ENCODE peak calls at places on chromosomes 5 and 9, in six cellular contexts. A is frontal cortex, N is NCI-H460, B is AG08396, J is AG04450, I is GM19239. C is an unnamed sample.

GRCh38 chr5:127409923-127410675 is 107.3 kb upstream of the PRRC1 start:
- DNase-seq in A (no peak), N (no peak), B (no peak), J (no peak), I (no peak), C (no peak)

GRCh38 chr5:167479796-167480195 is 811.6 kb upstream of the WWC1 start:
- DNase-seq in A (no peak), N (no peak), B (no peak), J (no peak), I (no peak), C (no peak)

GRCh38 chr9:87223397-87224246 is 274.0 kb upstream of the DAPK1 start:
- DNase-seq in A (no peak), N (no peak), B (peak), J (no peak), I (no peak), C (no peak)

GRCh38 chr5:5886812-5887486 is 464.5 kb downstream of the ICE1 start:
- DNase-seq in A (peak), N (no peak), B (no peak), J (no peak), I (peak), C (no peak)

GRCh38 chr5:1661831-1662558 is 137.6 kb downstream of the MRPL36 start:
- DNase-seq in A (no peak), N (no peak), B (no peak), J (no peak), I (no peak), C (no peak)

GRCh38 chr5:16626696-16627264 is 10.0 kb upstream of the RETREG1 start:
- DNase-seq in A (no peak), N (no peak), B (no peak), J (no peak), I (no peak), C (no peak)

GRCh38 chr5:54996476-54996875 is 11.1 kb upstream of the ESM1 start:
- DNase-seq in A (no peak), N (no peak), B (no peak), J (no peak), I (no peak), C (no peak)

GRCh38 chr9:110131499-110131898 is 76.5 kb downstream of the C9orf152 start:
- DNase-seq in A (no peak), N (no peak), B (no peak), J (no peak), I (no peak), C (peak)

GRCh38 chr5:75885849-75886596 is 168.8 kb upstream of the POC5 start:
- DNase-seq in A (no peak), N (no peak), B (no peak), J (no peak), I (no peak), C (peak)

GRCh38 chr5:58060971-58061370 is 398.9 kb downstream of the PLK2 start:
- DNase-seq in A (no peak), N (no peak), B (peak), J (peak), I (no peak), C (no peak)

GRCh38 chr5:132056610-132057497 is 3.6 kb upstream of the IL3 start:
- DNase-seq in A (peak), N (no peak), B (no peak), J (no peak), I (no peak), C (no peak)

GRCh38 chr5:72624641-72625236 is 117.5 kb upstream of the ZNF366 start:
- DNase-seq in A (no peak), N (peak), B (peak), J (no peak), I (no peak), C (peak)

GRCh38 chr5:20291766-20292165 is 303.8 kb upstream of the CDH18 start:
- DNase-seq in A (no peak), N (no peak), B (no peak), J (no peak), I (no peak), C (no peak)

GRCh38 chr5:84382363-84383295 is 2.1 kb downstream of the EDIL3 start:
- DNase-seq in A (peak), N (peak), B (peak), J (no peak), I (no peak), C (peak)

GRCh38 chr9:23372703-23373102 is 453.3 kb downstream of the ELAVL2 start:
- DNase-seq in A (no peak), N (no peak), B (no peak), J (no peak), I (no peak), C (no peak)

GRCh38 chr9:93586290-93587057 is 10.1 kb downstream of the PHF2 start:
- DNase-seq in A (no peak), N (no peak), B (no peak), J (no peak), I (no peak), C (no peak)

GRCh38 chr5:44002381-44002901 is 386.8 kb downstream of the FGF10 start:
- DNase-seq in A (no peak), N (peak), B (peak), J (no peak), I (no peak), C (no peak)

GRCh38 chr5:78647838-78648358 is 674 bp downstream of the LHFPL2 start:
- DNase-seq in A (peak), N (peak), B (peak), J (no peak), I (peak), C (no peak)

GRCh38 chr5:138870611-138871010 is 4.5 kb downstream of the LRRTM2 start:
- DNase-seq in A (no peak), N (no peak), B (no peak), J (no peak), I (no peak), C (peak)

GRCh38 chr5:169795311-169795710 is 158.2 kb downstream of the DOCK2 start:
- DNase-seq in A (no peak), N (no peak), B (no peak), J (no peak), I (no peak), C (no peak)

GRCh38 chr5:157076558-157076957 is 17.6 kb upstream of the HAVCR1 start:
- DNase-seq in A (no peak), N (no peak), B (peak), J (no peak), I (no peak), C (no peak)

GRCh38 chr9:94936411-94936810 is 209.9 kb downstream of the AOPEP start:
- DNase-seq in A (no peak), N (no peak), B (no peak), J (peak), I (no peak), C (no peak)

GRCh38 chr9:100637787-100638186 is 59.9 kb downstream of the CAVIN4 start:
- DNase-seq in A (no peak), N (no peak), B (no peak), J (no peak), I (no peak), C (no peak)

GRCh38 chr9:124771867-124772621 is 933 bp upstream of the NR6A1 start:
- DNase-seq in A (peak), N (peak), B (peak), J (no peak), I (no peak), C (no peak)

GRCh38 chr9:83622433-83622813 is 520 bp upstream of the IDNK start:
- DNase-seq in A (no peak), N (no peak), B (no peak), J (no peak), I (peak), C (no peak)

GRCh38 chr5:142819292-142819691 is 49.1 kb downstream of the ARHGAP26 start:
- DNase-seq in A (no peak), N (no peak), B (no peak), J (no peak), I (no peak), C (peak)

GRCh38 chr5:55636711-55637110 is 75.4 kb downstream of the SLC38A9 start:
- DNase-seq in A (no peak), N (no peak), B (peak), J (no peak), I (no peak), C (peak)

GRCh38 chr9:133515615-133516255 is 9.0 kb downstream of the MYMK start:
- DNase-seq in A (no peak), N (no peak), B (no peak), J (no peak), I (no peak), C (no peak)

GRCh38 chr9:134811673-134812668 is 68.6 kb upstream of the FCN2 start:
- DNase-seq in A (no peak), N (no peak), B (peak), J (peak), I (no peak), C (no peak)

GRCh38 chr9:137739371-137739915 is 120.6 kb downstream of the EHMT1 start:
- DNase-seq in A (no peak), N (no peak), B (no peak), J (no peak), I (no peak), C (no peak)

GRCh38 chr5:127367912-127368468 is 77.4 kb downstream of the MEGF10 start:
- DNase-seq in A (no peak), N (no peak), B (no peak), J (no peak), I (no peak), C (peak)

GRCh38 chr9:127910613-127911205 is 6.1 kb downstream of the ST6GALNAC4 start:
- DNase-seq in A (no peak), N (no peak), B (peak), J (no peak), I (no peak), C (no peak)

GRCh38 chr9:98597372-98597771 is 111.4 kb downstream of the GABBR2 start:
- DNase-seq in A (no peak), N (no peak), B (no peak), J (no peak), I (no peak), C (no peak)

GRCh38 chr9:124259273-124260078 is 1.7 kb downstream of the NEK6 start:
- DNase-seq in A (peak), N (peak), B (peak), J (no peak), I (no peak), C (no peak)

C was measured in foreskin keratinocyte.